ENCODE peak calls at places on chromosomes 13 and 19, in five cellular contexts. W, H, T, Q and G are unnamed samples.

GRCh38 chr19:10352764-10353671 is 13.6 kb upstream of the ICAM3 start:
- DNase-seq in W (peak), H (no peak), T (peak), Q (peak), G (peak)

GRCh38 chr19:39405261-39405912 is 1.3 kb upstream of the ZFP36 start:
- DNase-seq in W (peak), H (no peak), T (no peak), Q (no peak), G (no peak)

GRCh38 chr13:112028481-112028880 is 38.5 kb upstream of the SOX1 start:
- DNase-seq in W (no peak), H (no peak), T (no peak), Q (no peak), G (no peak)

GRCh38 chr13:96075953-96076543 is 13.9 kb upstream of the HS6ST3 start:
- DNase-seq in W (peak), H (no peak), T (no peak), Q (no peak), G (no peak)

GRCh38 chr19:42436006-42436405 is 6.7 kb downstream of the CXCL17 start:
- DNase-seq in W (peak), H (no peak), T (peak), Q (no peak), G (no peak)

GRCh38 chr19:45187421-45188100 is 9.0 kb downstream of the BLOC1S3 start:
- DNase-seq in W (no peak), H (no peak), T (no peak), Q (no peak), G (no peak)

GRCh38 chr19:21474671-21475181 is 30.7 kb upstream of the ZNF429 start:
- DNase-seq in W (peak), H (peak), T (peak), Q (peak), G (peak)

GRCh38 chr19:16590876-16591802 is 18.9 kb upstream of the SLC35E1 start:
- DNase-seq in W (no peak), H (no peak), T (no peak), Q (no peak), G (no peak)

GRCh38 chr19:37855098-37855497 is 51.3 kb downstream of the WDR87 start:
- DNase-seq in W (peak), H (no peak), T (no peak), Q (peak), G (no peak)

GRCh38 chr13:20190481-20191310 is 2.0 kb downstream of the GJB2 start:
- DNase-seq in W (peak), H (no peak), T (no peak), Q (no peak), G (no peak)

GRCh38 chr13:28753208-28753892 is 34.6 kb upstream of the SLC46A3 start:
- DNase-seq in W (peak), H (peak), T (peak), Q (peak), G (no peak)

GRCh38 chr19:10226376-10227214 is 4.5 kb downstream of the S1PR2 start:
- DNase-seq in W (peak), H (peak), T (peak), Q (peak), G (peak)